ENCODE peak calls at places on chromosomes 2 and 18, in four cellular contexts. I, G, Q and T are unnamed samples.

GRCh38 chr18:35432565-35433001 is 55.4 kb upstream of the ZNF396 start:
- DNase-seq in I (no peak), G (peak; percentile 83), Q (no peak), T (no peak)

GRCh38 chr2:231364961-231365810 is 30.3 kb upstream of the B3GNT7 start:
- DNase-seq in I (no peak), G (peak; percentile 72), Q (peak; percentile 89), T (peak; percentile 76)

GRCh38 chr2:145323512-145323911 is 803.6 kb upstream of the ZEB2 start:
- DNase-seq in I (no peak), G (peak; percentile 20), Q (no peak), T (no peak)

GRCh38 chr2:201779996-201780673 is 598 bp downstream of the ALS2 start:
- DNase-seq in I (no peak), G (peak; percentile 11), Q (peak; percentile 6), T (peak; percentile 29)

GRCh38 chr2:128775064-128775347 is 456.3 kb upstream of the HS6ST1 start:
- DNase-seq in I (no peak), G (no peak), Q (no peak), T (no peak)

GRCh38 chr2:95385570-95385984 is 16.9 kb upstream of the FAHD2A start:
- DNase-seq in I (no peak), G (no peak), Q (no peak), T (no peak)

GRCh38 chr2:97673187-97673914 is 3.8 kb downstream of the C2orf92 start:
- DNase-seq in I (no peak), G (no peak), Q (no peak), T (no peak)

GRCh38 chr18:37920865-37921264 is 355.3 kb upstream of the CELF4 start:
- DNase-seq in I (no peak), G (no peak), Q (no peak), T (no peak)

GRCh38 chr18:78902795-78903435 is 76.7 kb upstream of the SALL3 start:
- DNase-seq in I (no peak), G (no peak), Q (no peak), T (no peak)

GRCh38 chr2:147255812-147256211 is 589.0 kb upstream of the ACVR2A start:
- DNase-seq in I (no peak), G (no peak), Q (no peak), T (no peak)

GRCh38 chr2:235382091-235383000 is 111.5 kb upstream of the AGAP1 start:
- DNase-seq in I (no peak), G (no peak), Q (no peak), T (no peak)

GRCh38 chr2:105294844-105295481 is 34.6 kb downstream of the TGFBRAP1 start:
- DNase-seq in I (no peak), G (peak; percentile 75), Q (peak; percentile 66), T (peak; percentile 80)

GRCh38 chr2:231228223-231228622 is 29.8 kb downstream of the ARMC9 start:
- DNase-seq in I (no peak), G (no peak), Q (no peak), T (no peak)

GRCh38 chr2:223784221-223784772 is 53.1 kb downstream of the AP1S3 start:
- DNase-seq in I (no peak), G (no peak), Q (no peak), T (no peak)

GRCh38 chr18:31204169-31204568 is 41.5 kb upstream of the DSC1 start:
- DNase-seq in I (no peak), G (no peak), Q (no peak), T (no peak)

GRCh38 chr18:34624551-34624950 is 85.5 kb upstream of the DTNA start:
- DNase-seq in I (no peak), G (no peak), Q (no peak), T (no peak)

GRCh38 chr2:236585966-236586365 is 16.3 kb downstream of the ACKR3 start:
- DNase-seq in I (no peak), G (no peak), Q (no peak), T (no peak)

GRCh38 chr2:42095923-42096408 is 48.1 kb downstream of the PKDCC start:
- DNase-seq in I (peak; percentile 68), G (peak; percentile 73), Q (peak; percentile 84), T (peak; percentile 89)

GRCh38 chr2:14423145-14423906 is 209.2 kb upstream of the LRATD1 start:
- DNase-seq in I (no peak), G (no peak), Q (no peak), T (no peak)

GRCh38 chr2:10513201-10513600 is 65.1 kb upstream of the ODC1 start:
- DNase-seq in I (no peak), G (no peak), Q (no peak), T (no peak)

GRCh38 chr2:238509903-238510302 is 83.2 kb downstream of the ASB1 start:
- DNase-seq in I (no peak), G (no peak), Q (no peak), T (no peak)

GRCh38 chr2:53473236-53473635 is 294.4 kb upstream of the CHAC2 start:
- DNase-seq in I (no peak), G (no peak), Q (peak; percentile 31), T (no peak)

GRCh38 chr18:26438980-26439379 is 109.4 kb downstream of the KCTD1 start:
- DNase-seq in I (no peak), G (no peak), Q (no peak), T (no peak)

GRCh38 chr2:3793233-3793632 is 89.9 kb downstream of the DCDC2C start:
- DNase-seq in I (no peak), G (no peak), Q (no peak), T (no peak)

GRCh38 chr18:36602620-36603019 is 226.2 kb downstream of the TPGS2 start:
- DNase-seq in I (no peak), G (no peak), Q (no peak), T (no peak)

GRCh38 chr2:174833737-174834136 is 69.5 kb upstream of the CHRNA1 start:
- DNase-seq in I (no peak), G (no peak), Q (no peak), T (no peak)

GRCh38 chr2:239691720-239692119 is 290.9 kb upstream of the HDAC4 start:
- DNase-seq in I (no peak), G (no peak), Q (no peak), T (no peak)

GRCh38 chr2:163625632-163626031 is 110.2 kb downstream of the FIGN start:
- DNase-seq in I (no peak), G (no peak), Q (no peak), T (no peak)

GRCh38 chr2:68721482-68722071 is 13.0 kb upstream of the ARHGAP25 start:
- DNase-seq in I (no peak), G (no peak), Q (no peak), T (no peak)

GRCh38 chr18:68428666-68429065 is 286.2 kb downstream of the TMX3 start:
- DNase-seq in I (no peak), G (no peak), Q (no peak), T (no peak)

GRCh38 chr18:68429111-68429510 is 285.8 kb downstream of the TMX3 start:
- DNase-seq in I (no peak), G (no peak), Q (no peak), T (no peak)

GRCh38 chr18:68428026-68428425 is 286.9 kb downstream of the TMX3 start:
- DNase-seq in I (no peak), G (peak; percentile 89), Q (no peak), T (peak; percentile 43)

GRCh38 chr18:68431111-68431921 is 283.6 kb downstream of the TMX3 start:
- DNase-seq in I (no peak), G (peak; percentile 69), Q (no peak), T (no peak)

DNA sequence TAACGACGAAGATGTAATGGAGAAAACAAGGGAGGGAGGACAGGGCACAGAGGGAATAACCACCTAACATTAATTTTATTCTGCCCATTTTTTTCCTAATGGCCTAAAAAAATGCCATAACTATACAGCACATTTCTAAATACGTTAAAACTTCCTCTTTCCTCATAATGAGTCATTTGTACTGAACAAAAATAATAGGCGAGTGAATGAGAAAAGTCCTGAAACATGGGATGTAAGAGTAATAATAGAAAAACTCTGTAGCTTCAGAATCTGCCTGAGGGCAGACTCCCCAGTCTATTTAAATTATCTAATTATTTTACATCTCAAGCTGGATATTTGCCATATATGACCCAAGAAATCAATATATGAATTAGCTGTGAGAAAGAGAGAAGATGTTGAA is 285.1 kb downstream of the TMX3 start:
- DNase-seq in I (no peak), G (no peak), Q (no peak), T (peak; percentile 79)
- H3K4me3 ChIP-seq in I (no peak overlapping the region), G (no peak overlapping the region), Q (no peak overlapping the region), T (no peak overlapping the region)

GRCh38 chr2:126864861-126865260 is 33.8 kb upstream of the TEX51 start:
- DNase-seq in I (no peak), G (no peak), Q (peak; percentile 20), T (no peak)
- TF ChIP-seq CTCF in I (no peak), G (peak; percentile 22), Q (no peak), T (peak; percentile 14)

GRCh38 chr2:233116946-233117345 is 56.8 kb downstream of the INPP5D start:
- DNase-seq in I (no peak), G (no peak), Q (no peak), T (no peak)
- H3K4me3 ChIP-seq in I (no peak overlapping the region), G (no peak overlapping the region), Q (no peak overlapping the region), T (no peak overlapping the region)

GRCh38 chr2:27320958-27321543 is 1.8 kb downstream of the MPV17 start:
- DNase-seq in I (peak; percentile 91), G (peak; percentile 98), Q (peak; percentile 98), T (peak; percentile 98)
- TF ChIP-seq CTCF in I (peak; percentile 54), G (peak; percentile 71), Q (peak; percentile 59), T (peak; percentile 76)

GRCh38 chr18:79941473-79942119 is 9.9 kb downstream of the SLC66A2 start:
- DNase-seq in I (no peak), G (no peak), Q (no peak), T (no peak)
- H3K4me3 ChIP-seq in I (no peak overlapping the region), G (no peak overlapping the region), Q (no peak overlapping the region), T (no peak overlapping the region)

DNA sequence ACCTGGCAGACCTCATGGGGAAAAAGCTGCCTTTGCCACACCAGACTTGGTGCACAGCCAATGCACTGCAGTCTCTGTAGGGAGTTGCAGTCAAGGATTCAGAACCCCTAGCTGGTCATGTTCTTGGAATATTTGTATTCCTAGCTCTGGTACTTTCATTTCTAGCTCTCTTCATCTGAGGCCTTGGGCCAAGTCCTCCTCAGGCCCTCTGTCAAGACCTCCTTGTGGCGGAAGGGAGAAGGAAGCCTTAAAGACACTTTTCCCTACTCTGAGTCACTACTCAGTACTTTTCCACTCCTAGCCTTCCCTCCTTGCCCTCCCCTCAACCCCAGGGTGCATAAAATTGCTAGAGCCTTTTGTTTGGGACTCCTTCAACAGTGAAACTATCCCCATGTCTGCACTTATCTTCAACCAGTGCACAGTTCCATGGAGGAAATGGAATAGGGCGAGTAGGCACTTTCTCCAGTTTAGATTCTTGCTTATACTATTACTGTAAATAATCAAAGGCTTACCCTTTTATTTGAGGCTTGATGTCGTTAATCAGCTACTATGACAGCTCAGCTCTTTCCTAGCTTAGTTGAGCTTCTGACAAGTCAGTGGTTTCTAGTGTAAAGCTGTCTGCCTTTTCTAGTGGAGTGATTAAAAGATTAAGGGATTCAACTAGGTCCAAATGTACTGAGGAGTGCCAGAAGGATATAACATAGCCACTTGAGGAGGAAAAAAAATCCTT is 15.8 kb downstream of the M1AP start:
- DNase-seq in I (no peak), G (no peak), Q (peak; percentile 51), T (peak; percentile 40)
- TF ChIP-seq CTCF in I (no peak), G (no peak), Q (no peak), T (peak; percentile 21)

GRCh38 chr2:218893349-218894167 is 12.9 kb downstream of the WNT10A start:
- DNase-seq in I (no peak), G (no peak), Q (no peak), T (no peak)

GRCh38 chr2:218895326-218895725 is 14.7 kb downstream of the WNT10A start:
- DNase-seq in I (no peak), G (no peak), Q (no peak), T (no peak)

GRCh38 chr2:218892693-218893348 is 12.2 kb downstream of the WNT10A start:
- DNase-seq in I (peak; percentile 70), G (peak; percentile 34), Q (peak; percentile 64), T (peak; percentile 43)

GRCh38 chr2:218895758-218896500 is 15.3 kb downstream of the WNT10A start:
- DNase-seq in I (no peak), G (no peak), Q (no peak), T (no peak)

GRCh38 chr2:218894168-218895157 is 13.8 kb downstream of the WNT10A start:
- DNase-seq in I (no peak), G (no peak), Q (no peak), T (no peak)
- H3K4me3 ChIP-seq in I (no peak overlapping the region), G (no peak overlapping the region), Q (no peak overlapping the region), T (no peak overlapping the region)